ENCODE peak calls at places on chromosomes 1 and 21, in nine cellular contexts. G is stimulated activated CD8-positive, alpha-beta memory T cell treated with anti-CD3 and anti-CD28 coated beads, Interleukin-4, amount 100 ng/mL, for 48 hours; U is GM12865; K is activated CD8-positive, alpha-beta memory T cell treated with anti-CD3 and anti-CD28 coated beads, Interleukin-2, amount 50 U/mL, for 48 hours; T is HCEC 1CT; W is stimulated activated CD4-positive, alpha-beta T cell treated with anti-CD3 and anti-CD28 coated beads, Interleukin-12 subunit alpha, Interleukin-12 subunit beta, amount 100 ng/mL, for 4 hours; X is posterior cingulate gyrus; Y is hippocampal formation; M is T-helper 9 cell. P is an unnamed sample.

GRCh38 chr1:46197551-46198025 is 646 bp downstream of the POMGNT1 start:
- DNase-seq in G (no peak), U (no peak), K (no peak), T (no peak), W (no peak), X (no peak), Y (no peak), M (no peak), P (no peak)

GRCh38 chr1:240212552-240212951 is 120.9 kb downstream of the FMN2 start:
- DNase-seq in G (no peak), U (no peak), K (no peak), T (peak; percentile 85), W (no peak), X (no peak), Y (no peak), M (no peak), P (no peak)

GRCh38 chr1:201536542-201536941 is 2.4 kb upstream of the NAV1 start:
- DNase-seq in G (no peak), U (no peak), K (no peak), T (peak; percentile 83), W (no peak), X (no peak), Y (no peak), M (no peak), P (no peak)

GRCh38 chr1:121443131-121443530 is 258.4 kb downstream of the SRGAP2C start:
- DNase-seq in G (no peak), U (no peak), K (no peak), T (peak; percentile 62), W (no peak), X (no peak), Y (no peak), M (no peak), P (no peak)

GRCh38 chr1:23742670-23743286 is 493 bp upstream of the ELOA start:
- DNase-seq in G (peak; percentile 55), U (no peak), K (peak; percentile 77), T (peak; percentile 4), W (no peak), X (peak; percentile 17), Y (no peak), M (no peak), P (no peak)

GRCh38 chr1:179026813-179027664 is 1.3 kb downstream of the FAM20B start:
- DNase-seq in G (no peak), U (no peak), K (no peak), T (no peak), W (no peak), X (no peak), Y (no peak), M (no peak), P (no peak)

GRCh38 chr1:224731633-224732032 is 115.5 kb downstream of the CNIH3 start:
- DNase-seq in G (no peak), U (no peak), K (no peak), T (no peak), W (no peak), X (no peak), Y (no peak), M (no peak), P (no peak)

GRCh38 chr21:38811257-38811656 is 5.5 kb downstream of the ETS2 start:
- DNase-seq in G (no peak), U (no peak), K (no peak), T (peak; percentile 98), W (no peak), X (no peak), Y (no peak), M (no peak), P (no peak)

GRCh38 chr1:228540161-228540917 is 53.2 kb downstream of the RNF187 start:
- DNase-seq in G (no peak), U (no peak), K (no peak), T (no peak), W (no peak), X (no peak), Y (no peak), M (no peak), P (no peak)

GRCh38 chr21:41283211-41283818 is 33.3 kb upstream of the FAM3B start:
- DNase-seq in G (peak; percentile 41), U (peak; percentile 79), K (no peak), T (peak; percentile 36), W (no peak), X (peak; percentile 53), Y (peak; percentile 79), M (peak; percentile 11), P (peak; percentile 33)

GRCh38 chr1:67577646-67578045 is 107.4 kb upstream of the GADD45A start:
- DNase-seq in G (no peak), U (no peak), K (no peak), T (no peak), W (no peak), X (no peak), Y (no peak), M (no peak), P (no peak)

GRCh38 chr1:225691861-225692516 is 39.1 kb upstream of the ENAH start:
- DNase-seq in G (no peak), U (no peak), K (no peak), T (peak; percentile 24), W (no peak), X (no peak), Y (no peak), M (no peak), P (no peak)

GRCh38 chr1:24468605-24469004 is 34.0 kb upstream of the RCAN3 start:
- DNase-seq in G (no peak), U (no peak), K (no peak), T (no peak), W (no peak), X (no peak), Y (no peak), M (no peak), P (no peak)

GRCh38 chr1:36199934-36200741 is 24.1 kb upstream of the THRAP3 start:
- DNase-seq in G (no peak), U (no peak), K (no peak), T (no peak), W (no peak), X (no peak), Y (peak; percentile 37), M (no peak), P (no peak)

GRCh38 chr1:68495968-68496679 is 758 bp downstream of the DEPDC1 start:
- DNase-seq in G (no peak), U (peak; percentile 28), K (no peak), T (no peak), W (no peak), X (no peak), Y (no peak), M (no peak), P (no peak)

GRCh38 chr1:24932725-24933294 is 2.7 kb upstream of the RUNX3 start:
- DNase-seq in G (no peak), U (no peak), K (no peak), T (no peak), W (no peak), X (no peak), Y (no peak), M (no peak), P (no peak)

GRCh38 chr1:226649780-226650179 is 89.3 kb downstream of the ITPKB start:
- DNase-seq in G (no peak), U (peak; percentile 34), K (no peak), T (peak; percentile 20), W (no peak), X (no peak), Y (no peak), M (no peak), P (no peak)

GRCh38 chr1:175978926-175979325 is 228.2 kb downstream of the COP1 start:
- DNase-seq in G (no peak), U (no peak), K (no peak), T (peak; percentile 47), W (no peak), X (no peak), Y (no peak), M (no peak), P (no peak)

GRCh38 chr1:89566761-89567174 is 42.1 kb downstream of the LRRC8B start:
- DNase-seq in G (no peak), U (no peak), K (no peak), T (peak; percentile 65), W (no peak), X (peak; percentile 58), Y (peak; percentile 86), M (no peak), P (no peak)

GRCh38 chr1:181482521-181483083 is 715 bp upstream of the CACNA1E start:
- DNase-seq in G (peak; percentile 61), U (peak; percentile 78), K (peak; percentile 76), T (no peak), W (peak; percentile 8), X (peak; percentile 77), Y (no peak), M (no peak), P (peak; percentile 64)

GRCh38 chr1:3365519-3366158 is 88.8 kb upstream of the ARHGEF16 start:
- DNase-seq in G (no peak), U (no peak), K (no peak), T (no peak), W (no peak), X (no peak), Y (no peak), M (no peak), P (no peak)

GRCh38 chr1:158043232-158043631 is 49.8 kb downstream of the KIRREL1 start:
- DNase-seq in G (no peak), U (no peak), K (no peak), T (no peak), W (no peak), X (no peak), Y (no peak), M (no peak), P (no peak)

GRCh38 chr1:169899519-169900217 is 6.0 kb upstream of the SCYL3 start:
- DNase-seq in G (no peak), U (no peak), K (no peak), T (no peak), W (no peak), X (no peak), Y (no peak), M (no peak), P (no peak)

GRCh38 chr1:203858975-203859374 is 2.4 kb upstream of the SNRPE start:
- DNase-seq in G (no peak), U (no peak), K (no peak), T (no peak), W (no peak), X (no peak), Y (no peak), M (no peak), P (no peak)

GRCh38 chr1:198669023-198669698 is 30.3 kb downstream of the PTPRC start:
- DNase-seq in G (no peak), U (peak; percentile 83), K (no peak), T (peak; percentile 96), W (no peak), X (no peak), Y (no peak), M (peak; percentile 20), P (no peak)

GRCh38 chr1:168504064-168504837 is 39.5 kb downstream of the XCL2 start:
- DNase-seq in G (peak; percentile 37), U (peak; percentile 78), K (no peak), T (peak; percentile 91), W (no peak), X (no peak), Y (peak; percentile 30), M (no peak), P (peak; percentile 100)

GRCh38 chr1:2585318-2586092 is 1.1 kb upstream of the PRXL2B start:
- DNase-seq in G (peak; percentile 78), U (peak; percentile 83), K (peak; percentile 77), T (peak; percentile 36), W (peak; percentile 56), X (peak; percentile 39), Y (peak; percentile 52), M (peak; percentile 59), P (peak; percentile 79)

GRCh38 chr1:173474097-173474779 is 2.9 kb upstream of the PRDX6 start:
- DNase-seq in G (no peak), U (no peak), K (no peak), T (peak; percentile 8), W (no peak), X (no peak), Y (no peak), M (no peak), P (no peak)

GRCh38 chr1:232477728-232478127 is 152.2 kb downstream of the SIPA1L2 start:
- DNase-seq in G (no peak), U (no peak), K (no peak), T (peak; percentile 42), W (no peak), X (no peak), Y (no peak), M (no peak), P (no peak)

GRCh38 chr1:21563971-21564370 is 54.7 kb downstream of the ALPL start:
- DNase-seq in G (no peak), U (no peak), K (no peak), T (no peak), W (no peak), X (no peak), Y (no peak), M (no peak), P (no peak)

GRCh38 chr1:172682812-172683211 is 23.9 kb downstream of the FASLG start:
- DNase-seq in G (no peak), U (no peak), K (no peak), T (no peak), W (no peak), X (no peak), Y (no peak), M (no peak), P (no peak)

P was measured in HL-60.